ENCODE peak calls at places on chromosomes 12 and 14, in eight cellular contexts. W is neural progenitor cell, S is foreskin fibroblast, I is uterus, O is AG04450, D is heart left ventricle, G is fibroblast of lung, T is fibroblast of villous mesenchyme. K is an unnamed sample.

GRCh38 chr12:87807127-87807526 is 222.1 kb downstream of the C12orf50 start:
- DNase-seq in G (no peak), T (no peak), D (no peak), W (no peak), S (peak), I (no peak), O (no peak), K (no peak)

GRCh38 chr12:131863711-131864396 is 30.6 kb upstream of the ULK1 start:
- DNase-seq in T (peak), D (no peak), G (no peak), I (no peak), O (no peak), S (no peak), W (no peak), K (no peak)

GRCh38 chr12:50686976-50687375 is 76.9 kb upstream of the ATF1 start:
- DNase-seq in D (no peak), O (no peak), W (no peak), G (no peak), T (no peak), S (no peak), I (no peak), K (no peak)

GRCh38 chr14:61003571-61003970 is 22.5 kb downstream of the SLC38A6 start:
- DNase-seq in G (peak), I (no peak), T (peak), S (peak), W (no peak), O (no peak), D (no peak), K (peak)

GRCh38 chr12:63821781-63822251 is 22.7 kb upstream of the SRGAP1 start:
- DNase-seq in D (peak), T (no peak), O (no peak), W (no peak), G (peak), I (peak), S (peak), K (peak)

GRCh38 chr12:48512855-48513254 is 12.6 kb upstream of the OR8S1 start:
- DNase-seq in I (no peak), D (no peak), T (no peak), W (no peak), O (no peak), S (no peak), G (no peak), K (no peak)

GRCh38 chr14:31391977-31392503 is 28.3 kb downstream of the HEATR5A start:
- DNase-seq in S (no peak), D (no peak), I (no peak), T (no peak), G (no peak), O (no peak), W (no peak), K (no peak)

GRCh38 chr14:77601846-77602609 is 14.4 kb downstream of the SPTLC2 start:
- DNase-seq in S (no peak), W (no peak), G (peak), O (no peak), D (no peak), I (no peak), T (no peak), K (no peak)

GRCh38 chr12:124217508-124217981 is 77.3 kb upstream of the RFLNA start:
- DNase-seq in W (peak), G (peak), S (no peak), I (no peak), T (peak), D (no peak), O (no peak), K (peak)

GRCh38 chr12:101743724-101744472 is 4.6 kb upstream of the SYCP3 start:
- DNase-seq in S (no peak), I (no peak), O (no peak), G (no peak), T (no peak), D (no peak), W (peak), K (no peak)

GRCh38 chr12:28908646-28909045 is 240.4 kb upstream of the FAR2 start:
- DNase-seq in G (peak), S (peak), D (no peak), T (no peak), O (no peak), I (no peak), W (no peak), K (no peak)

GRCh38 chr12:118773956-118774723 is 207.2 kb upstream of the SRRM4 start:
- DNase-seq in S (no peak), I (no peak), T (no peak), O (no peak), D (no peak), W (peak), G (no peak), K (no peak)

GRCh38 chr12:100154472-100155247 is 12.0 kb upstream of the BLTP3B start:
- DNase-seq in O (no peak), G (peak), S (peak), D (peak), T (peak), I (peak), W (peak), K (peak)

GRCh38 chr12:120901818-120902217 is 2.3 kb downstream of the SPPL3 start:
- DNase-seq in T (no peak), W (no peak), I (no peak), O (no peak), G (no peak), S (no peak), D (no peak), K (no peak)

GRCh38 chr12:3646561-3647241 is 106.2 kb downstream of the CRACR2A start:
- DNase-seq in I (no peak), T (no peak), O (no peak), D (no peak), S (no peak), W (peak), G (no peak), K (peak)

GRCh38 chr12:112035219-112035765 is 22.1 kb downstream of the ERP29 start:
- DNase-seq in T (no peak), D (no peak), G (no peak), O (no peak), S (no peak), I (no peak), W (no peak), K (no peak)

GRCh38 chr14:24430143-24430681 is 458 bp downstream of the KHNYN start:
- DNase-seq in S (peak), D (peak), T (peak), G (peak), O (no peak), W (peak), I (peak), K (peak)

GRCh38 chr14:24986206-24986893 is 63.6 kb downstream of the STXBP6 start:
- DNase-seq in O (no peak), G (peak), I (no peak), T (peak), S (no peak), D (peak), W (no peak), K (no peak)

GRCh38 chr14:72000907-72001306 is 68.7 kb downstream of the RGS6 start:
- DNase-seq in O (no peak), W (no peak), S (no peak), D (peak), G (no peak), T (no peak), I (no peak), K (no peak)

GRCh38 chr12:6869049-6870021 is 2.0 kb downstream of the TPI1 start:
- DNase-seq in O (peak), S (peak), I (peak), D (peak), G (peak), T (peak), W (peak), K (peak)

GRCh38 chr14:52473557-52473956 is 78.7 kb downstream of the TXNDC16 start:
- DNase-seq in D (no peak), O (no peak), W (peak), G (peak), T (peak), I (no peak), S (peak), K (peak)

GRCh38 chr12:49334681-49335080 is 2.3 kb downstream of the C1QL4 start:
- DNase-seq in G (no peak), W (no peak), S (no peak), T (no peak), D (no peak), O (no peak), I (no peak), K (no peak)

GRCh38 chr12:7981446-7981845 is 45.5 kb upstream of the SLC2A3 start:
- DNase-seq in O (no peak), T (no peak), G (no peak), W (no peak), I (no peak), S (no peak), D (no peak), K (no peak)

DNA sequence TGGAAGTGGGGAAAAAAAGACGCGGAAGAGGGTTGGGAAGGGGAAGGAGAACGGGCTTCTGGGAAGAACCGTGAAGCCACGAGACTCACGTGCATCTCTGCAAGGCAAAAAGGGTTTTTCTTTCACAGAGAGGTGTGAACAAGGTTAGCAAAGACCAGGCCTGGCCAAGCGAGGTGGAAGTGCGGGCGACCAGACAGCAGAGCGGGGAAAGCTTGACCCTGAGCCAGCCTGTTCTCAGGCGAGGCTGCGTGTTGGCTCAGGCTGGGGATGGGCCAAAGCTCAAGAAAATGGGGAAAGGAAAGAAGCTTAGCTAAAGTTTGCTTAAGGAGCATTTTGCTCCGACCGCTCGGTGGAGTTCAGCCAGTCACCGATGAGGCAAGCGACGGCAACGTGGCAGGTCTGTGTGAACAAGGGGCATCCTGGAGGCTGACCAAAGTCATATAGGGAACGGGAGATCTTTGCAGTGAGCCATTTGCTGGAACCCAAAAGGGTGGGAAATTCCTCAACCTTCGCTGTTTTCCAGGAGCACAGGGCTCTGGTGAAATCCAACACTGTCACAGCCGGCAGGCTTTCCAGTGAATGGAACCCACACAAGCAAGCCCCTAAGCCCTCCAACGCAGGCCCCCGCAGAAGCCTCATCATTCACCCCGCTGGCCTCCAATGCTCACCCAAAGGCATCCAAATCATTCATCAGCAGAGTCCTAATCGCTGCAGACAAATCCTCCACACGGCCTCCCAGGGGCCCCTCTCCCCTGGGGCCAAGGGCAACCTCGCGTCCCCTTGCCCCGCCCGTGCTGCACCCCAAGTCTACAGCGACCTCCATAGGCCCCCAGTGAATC is 793 bp downstream of the ZNF605 start:
- DNase-seq in D (peak), S (peak), I (peak), O (peak), T (peak), G (peak), W (peak), K (peak)
- H3K4me3 ChIP-seq in D (peak), S (peak), I (peak), O (peak), T (peak), G (peak), W (peak), K (peak)

GRCh38 chr12:62006076-62006732 is 254.0 kb upstream of the USP15 start:
- DNase-seq in I (no peak), S (peak), G (peak), D (no peak), T (peak), W (peak), O (no peak), K (peak)
- TF ChIP-seq CTCF in I (no peak), S (peak), G (peak), D (peak), T (peak), W (peak), O (peak), K (peak)

DNA sequence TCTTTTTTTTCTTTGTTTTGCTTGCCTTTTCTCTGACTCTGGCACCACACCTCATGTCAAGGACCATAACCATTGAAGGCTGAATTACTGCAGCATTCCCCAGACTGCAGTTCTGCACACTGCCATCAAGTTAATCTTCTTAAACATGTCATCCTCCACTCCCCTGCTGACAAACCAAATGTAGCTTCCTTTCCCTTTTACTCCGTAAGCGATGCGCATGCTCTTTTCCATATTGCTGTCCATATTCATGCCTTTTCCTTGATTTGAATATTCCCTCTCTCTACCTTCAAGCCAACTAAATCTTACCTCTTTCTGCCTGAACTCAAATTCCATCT is 13.6 kb downstream of the GPX2 start:
- DNase-seq in I (no peak), W (no peak), G (no peak), D (no peak), S (no peak), O (no peak), T (no peak), K (no peak)
- H3K4me3 ChIP-seq in I (no peak), W (no peak), G (no peak), D (no peak), S (no peak), O (no peak), T (no peak), K (no peak)

DNA sequence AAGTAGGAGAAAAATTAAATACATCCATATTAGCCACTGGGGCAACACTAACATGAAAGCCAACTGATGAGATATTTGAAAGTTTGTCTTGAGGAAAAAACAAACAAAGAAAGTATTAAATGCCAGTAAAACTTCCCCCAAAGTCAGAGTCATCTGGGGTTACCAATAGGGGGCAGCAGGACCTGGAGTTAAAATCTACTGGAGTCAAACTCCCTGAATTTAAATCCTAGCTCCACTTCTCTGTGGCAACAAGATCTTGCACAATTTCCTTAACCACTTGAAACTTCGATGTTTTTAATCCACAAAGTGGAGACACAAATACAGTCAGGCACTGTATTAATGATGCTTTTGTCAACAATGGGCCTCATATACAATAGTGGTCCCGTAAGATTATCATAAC is 14.4 kb downstream of the PLEKHG7 start:
- DNase-seq in S (peak), I (no peak), T (peak), O (no peak), W (peak), G (peak), D (no peak), K (peak)
- TF ChIP-seq CTCF in S (peak), I (no peak), T (peak), O (peak), W (peak), G (peak), D (no peak), K (peak)

DNA sequence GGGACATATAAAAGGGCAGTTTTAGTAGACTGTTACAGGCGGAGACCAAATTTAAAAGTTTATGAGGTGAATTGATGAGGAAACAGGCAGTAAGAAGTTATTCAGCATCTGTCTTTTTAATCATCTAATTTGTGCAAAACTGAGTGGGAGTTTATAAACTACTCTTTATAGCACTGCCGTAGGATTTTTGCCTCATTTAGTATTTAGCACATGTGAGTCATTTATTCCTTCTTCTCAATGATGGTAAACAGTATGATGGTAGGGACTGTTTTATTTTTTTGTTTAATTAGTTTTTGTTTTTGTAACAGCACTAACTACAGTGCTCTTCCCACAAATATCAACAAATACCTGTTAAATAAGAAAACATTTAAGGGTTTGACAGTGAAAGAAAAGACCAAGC is 20.6 kb downstream of the TOGARAM1 start:
- DNase-seq in O (no peak), I (no peak), W (no peak), S (no peak), D (no peak), T (peak), G (peak), K (no peak)
- H3K4me3 ChIP-seq in O (no peak), I (no peak), W (no peak), S (no peak), D (no peak), T (no peak), G (no peak), K (no peak)

DNA sequence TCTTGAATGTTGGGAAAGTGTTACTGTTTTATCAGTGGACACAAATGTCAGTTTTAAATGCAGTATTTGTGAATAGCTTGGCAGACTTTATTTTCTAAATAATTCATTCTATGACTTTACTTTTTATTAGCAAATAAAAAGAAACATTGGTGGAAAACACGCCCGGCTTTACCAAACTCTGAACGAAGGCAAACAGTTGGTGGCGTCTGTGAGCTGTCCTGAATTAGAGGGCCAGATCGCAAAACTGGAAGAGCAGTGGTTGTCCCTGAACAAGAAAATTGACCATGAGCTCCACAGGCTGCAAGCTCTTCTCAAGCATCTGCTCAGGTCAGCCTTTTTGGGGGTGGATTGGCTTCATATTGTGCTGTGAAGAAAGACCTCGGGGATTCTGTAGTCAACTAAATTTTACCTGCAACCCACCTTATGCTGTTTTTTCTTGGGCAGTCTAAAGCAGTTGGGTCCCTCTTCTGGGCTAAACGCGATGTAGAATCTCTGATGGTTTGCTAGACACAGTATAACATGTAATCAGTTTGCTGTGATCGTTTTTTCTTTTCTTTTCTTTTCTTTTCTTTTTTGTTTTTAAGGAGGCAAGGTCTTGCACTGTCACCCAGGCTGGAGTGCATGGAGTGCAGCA is 156.4 kb downstream of the ESR2 start:
- DNase-seq in W (peak), T (peak), D (no peak), G (no peak), S (peak), O (no peak), I (no peak), K (peak)
- TF ChIP-seq CTCF in W (peak), T (peak), D (no peak), G (peak), S (no peak), O (peak), I (no peak), K (peak)

DNA sequence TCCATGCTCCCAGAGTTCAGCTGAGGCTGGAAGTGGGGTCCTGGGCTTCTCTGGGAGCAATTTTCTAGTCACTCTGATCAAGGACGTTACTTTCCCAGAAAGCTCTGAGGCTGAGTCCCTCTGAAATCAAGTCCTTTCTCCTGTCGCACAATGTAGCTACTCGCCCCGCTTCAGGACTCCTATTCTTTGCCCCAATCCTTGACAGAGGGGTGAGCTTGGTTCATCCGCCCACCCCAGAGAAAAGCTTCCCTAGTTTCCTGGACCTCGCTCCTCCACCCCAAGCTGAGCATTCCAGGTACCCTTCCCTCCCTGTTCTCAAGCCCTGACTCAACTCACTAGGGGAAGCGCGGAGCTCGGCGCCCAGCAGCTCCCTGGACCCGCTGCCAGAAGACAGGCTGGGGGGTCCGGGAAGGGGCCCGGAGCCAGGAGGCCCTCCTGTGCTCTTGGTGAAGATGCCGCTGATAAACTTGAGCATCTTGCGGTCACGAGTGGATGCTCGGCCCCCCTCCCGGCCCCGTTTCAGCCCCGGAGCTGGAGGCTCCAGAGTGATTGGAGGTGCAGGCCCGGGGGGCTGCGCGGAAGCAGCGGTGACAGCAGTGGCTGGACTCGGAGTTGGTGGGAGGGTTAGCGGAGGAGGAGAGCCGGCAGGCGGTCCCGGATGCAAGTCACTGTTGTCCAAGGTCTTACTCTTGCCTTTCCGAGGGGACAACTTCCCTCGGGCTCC is 1.6 kb downstream of the AGAP2 start:
- DNase-seq in S (no peak), I (no peak), W (peak), O (no peak), D (no peak), G (no peak), T (no peak), K (no peak)
- H3K4me3 ChIP-seq in S (no peak), I (no peak), W (peak), O (no peak), D (peak), G (no peak), T (no peak), K (no peak)

DNA sequence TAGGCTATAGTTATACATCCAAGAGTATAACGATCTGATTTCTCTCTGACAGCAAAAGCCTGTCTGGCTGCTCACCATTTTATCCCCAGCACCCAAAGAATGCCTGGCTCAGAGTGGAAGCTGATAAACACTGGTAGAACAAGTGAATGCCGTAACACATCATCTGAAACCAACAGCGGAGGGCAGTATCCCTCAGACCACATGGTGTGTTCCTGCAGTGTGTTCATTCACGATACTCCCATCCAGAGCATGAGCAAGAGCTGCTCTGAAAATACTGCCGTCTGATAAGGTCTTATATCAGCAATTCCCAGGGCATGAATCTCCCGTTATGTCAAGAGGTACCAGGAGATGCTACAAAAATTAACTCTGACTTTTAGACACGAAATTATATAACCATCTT is 95.9 kb downstream of the TTC7B start:
- DNase-seq in W (no peak), S (no peak), I (no peak), O (no peak), T (no peak), D (no peak), G (no peak), K (peak)
- TF ChIP-seq CTCF in W (no peak), S (no peak), I (no peak), O (no peak), T (no peak), D (no peak), G (no peak), K (no peak)

GRCh38 chr12:644293-644639 is 19.0 kb downstream of the NINJ2 start:
- DNase-seq in W (no peak), I (no peak), O (no peak), G (no peak), T (no peak), D (no peak), S (no peak), K (no peak)
- H3K4me3 ChIP-seq in W (no peak), I (no peak), O (no peak), G (no peak), T (no peak), D (peak), S (no peak), K (no peak)